ENCODE peak calls at places on chromosomes 4 and X, in nine cellular contexts. H, L, T, G, N, O, W, B and R are unnamed samples.

GRCh38 chr4:127015616-127016015 is 617.1 kb upstream of the INTU start:
- DNase-seq in B (no peak), T (no peak), W (peak; percentile 53), O (no peak), G (no peak), H (no peak), L (peak; percentile 53), N (no peak), R (no peak)

GRCh38 chr4:87310691-87311335 is 11.9 kb downstream of the HSD17B13 start:
- DNase-seq in L (no peak), T (no peak), N (no peak), H (no peak), B (no peak), W (no peak), O (peak; percentile 16), G (no peak), R (no peak)

GRCh38 chrX:124257924-124258706 is 74.3 kb upstream of the TEX13D start:
- DNase-seq in O (no peak), N (no peak), G (no peak), T (no peak), L (no peak), B (no peak), H (no peak), W (no peak), R (no peak)

GRCh38 chr4:139556071-139556734 is at the start of gene SETD7:
- DNase-seq in O (peak; percentile 80), G (peak; percentile 72), W (peak; percentile 93), T (peak; percentile 84), H (peak; percentile 82), N (peak; percentile 89), L (peak; percentile 93), B (peak; percentile 82), R (peak; percentile 48)

GRCh38 chrX:10314530-10315104 is 157.8 kb downstream of the CLCN4 start:
- DNase-seq in N (no peak), G (no peak), O (no peak), H (no peak), L (no peak), W (no peak), T (no peak), B (no peak), R (no peak)

GRCh38 chrX:125295337-125295736 is 24.3 kb upstream of the TEX13C start:
- DNase-seq in G (no peak), W (no peak), T (no peak), H (no peak), B (no peak), N (no peak), L (no peak), O (no peak), R (no peak)

GRCh38 chrX:26783512-26784225 is 567.7 kb downstream of the MAGEB5 start:
- DNase-seq in H (peak; percentile 22), N (no peak), B (peak; percentile 62), O (peak; percentile 36), W (peak; percentile 62), L (no peak), G (peak; percentile 5), T (no peak), R (no peak)

GRCh38 chrX:123927845-123928244 is 33.7 kb upstream of the STAG2 start:
- DNase-seq in H (no peak), O (no peak), L (peak; percentile 9), B (no peak), G (no peak), W (no peak), T (no peak), N (no peak), R (no peak)

GRCh38 chrX:27186671-27187070 is 276.5 kb downstream of the PPP4R3C start:
- DNase-seq in G (peak; percentile 38), T (no peak), O (no peak), N (no peak), L (peak; percentile 15), B (peak; percentile 30), W (peak; percentile 58), H (no peak), R (no peak)

GRCh38 chrX:116232833-116233232 is 62.3 kb downstream of the AGTR2 start:
- DNase-seq in B (no peak), T (no peak), N (no peak), H (no peak), G (peak; percentile 37), O (no peak), L (peak; percentile 15), W (no peak), R (no peak)

GRCh38 chr4:150253965-150254364 is 175.7 kb downstream of the DCLK2 start:
- DNase-seq in N (no peak), H (no peak), T (no peak), W (no peak), B (no peak), L (no peak), O (no peak), G (no peak), R (no peak)

GRCh38 chr4:150255610-150256580 is 177.7 kb downstream of the DCLK2 start:
- DNase-seq in H (no peak), O (no peak), G (no peak), W (no peak), L (no peak), T (no peak), N (no peak), B (no peak), R (no peak)

GRCh38 chr4:150257338-150257737 is 179.1 kb downstream of the DCLK2 start:
- DNase-seq in H (no peak), N (no peak), L (no peak), W (no peak), B (no peak), T (no peak), G (no peak), O (no peak), R (no peak)

GRCh38 chr4:150258569-150258968 is 180.3 kb downstream of the DCLK2 start:
- DNase-seq in W (no peak), O (no peak), L (no peak), G (no peak), N (no peak), T (no peak), B (no peak), H (no peak), R (no peak)

DNA sequence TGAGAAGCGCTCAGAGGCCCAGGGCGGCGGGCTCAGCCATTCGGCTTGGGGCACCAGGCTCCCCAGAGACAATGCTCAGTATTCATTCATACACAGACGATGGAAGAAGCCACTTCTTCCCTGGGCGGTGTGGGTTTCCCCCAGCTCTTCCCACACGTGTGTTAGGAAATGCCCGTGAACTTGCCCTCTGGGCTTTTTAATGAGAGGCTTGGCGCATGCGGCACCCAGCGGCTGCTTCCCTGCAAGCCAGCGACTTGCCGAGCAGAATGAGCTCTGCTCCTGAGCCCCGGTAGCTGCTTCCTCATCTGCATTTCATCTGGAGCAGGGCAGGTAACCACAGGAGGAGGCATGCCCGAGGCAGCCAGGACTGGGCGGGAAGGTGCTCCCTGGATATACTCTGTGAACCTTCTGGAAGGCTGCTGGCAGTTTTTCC is 178.6 kb downstream of the DCLK2 start:
- DNase-seq in N (no peak), O (no peak), B (no peak), H (no peak), T (no peak), W (peak; percentile 88), G (no peak), L (no peak), R (no peak)
- TF ChIP-seq CTCF in N (no peak), O (no peak), B (no peak), H (no peak), T (no peak), W (peak; percentile 26), G (peak; percentile 28), L (no peak), R (no peak)

GRCh38 chr4:768076-768475 is 57.9 kb downstream of the CPLX1 start:
- DNase-seq in O (no peak), L (peak; percentile 49), N (no peak), B (no peak), T (no peak), H (no peak), G (no peak), W (no peak), R (no peak)

GRCh38 chr4:768995-769394 is 56.9 kb downstream of the CPLX1 start:
- DNase-seq in W (no peak), N (no peak), G (no peak), L (peak; percentile 41), T (no peak), O (no peak), B (no peak), H (no peak), R (no peak)

GRCh38 chr4:771464-771863 is 54.5 kb downstream of the CPLX1 start:
- DNase-seq in G (no peak), B (no peak), H (no peak), N (no peak), L (peak; percentile 69), T (no peak), O (no peak), W (no peak), R (no peak)

GRCh38 chr4:770022-770421 is 55.9 kb downstream of the CPLX1 start:
- DNase-seq in N (no peak), W (no peak), T (no peak), G (no peak), L (peak; percentile 81), H (no peak), O (no peak), B (no peak), R (no peak)

GRCh38 chr4:769511-769910 is 56.4 kb downstream of the CPLX1 start:
- DNase-seq in B (no peak), T (no peak), G (no peak), H (no peak), L (peak; percentile 52), N (no peak), W (no peak), O (no peak), R (no peak)
- H3K36me3 ChIP-seq in B (peaks cover 89% of the 10 kb centered on the region), T (no peaks in the 10 kb centered on the region), G (peaks cover 41% of the 10 kb centered on the region), H (peaks cover 29% of the 10 kb centered on the region), L (peaks cover 71% of the 10 kb centered on the region), N (peaks cover 96% of the 10 kb centered on the region), W (peaks cover 58% of the 10 kb centered on the region), O (no peaks in the 10 kb centered on the region), R (peaks cover 31% of the 10 kb centered on the region)

GRCh38 chr4:24736066-24736465 is 59.3 kb upstream of the SOD3 start:
- DNase-seq in W (peak; percentile 74), G (peak; percentile 11), L (no peak), O (no peak), H (no peak), B (no peak), T (no peak), N (no peak), R (no peak)
- TF ChIP-seq CTCF in W (peak; percentile 79), G (peak; percentile 56), L (peak; percentile 62), O (no peak), H (no peak), B (no peak), T (peak; percentile 24), N (no peak), R (peak; percentile 49)

GRCh38 chr4:8222609-8223391 is 23.7 kb downstream of the SH3TC1 start:
- DNase-seq in L (no peak), W (no peak), N (no peak), G (no peak), B (no peak), O (no peak), T (no peak), H (no peak), R (no peak)
- H3K36me3 ChIP-seq in L (peaks cover 38% of the 10 kb centered on the region), W (no peaks in the 10 kb centered on the region), N (no peaks in the 10 kb centered on the region), G (peaks cover 2% of the 10 kb centered on the region), B (no peaks in the 10 kb centered on the region), O (no peaks in the 10 kb centered on the region), T (no peaks in the 10 kb centered on the region), H (peaks cover 2% of the 10 kb centered on the region), R (peaks cover 39% of the 10 kb centered on the region)

DNA sequence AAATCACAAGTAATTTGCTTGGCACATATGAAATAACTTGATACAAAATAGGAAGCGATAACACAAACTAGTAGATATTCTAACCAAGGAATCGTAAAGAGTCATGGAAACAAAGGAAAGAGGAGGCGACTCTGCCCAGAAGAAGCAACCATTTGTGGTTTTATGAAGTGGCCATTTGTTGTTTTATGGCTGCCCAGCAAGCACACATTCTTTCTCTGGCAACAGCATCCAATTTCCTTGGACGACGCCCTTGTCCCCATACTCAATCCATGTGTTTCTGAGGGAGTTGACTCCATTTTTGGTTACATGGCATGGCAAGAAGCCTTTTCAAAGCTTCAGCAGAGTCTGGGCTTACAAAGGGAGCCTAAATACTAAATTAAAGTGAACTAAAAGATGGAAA is 295.1 kb downstream of the INPP4B start:
- DNase-seq in T (no peak), W (no peak), N (no peak), L (no peak), G (no peak), B (no peak), H (no peak), O (no peak), R (no peak)
- TF ChIP-seq CTCF in T (no peak), W (no peak), N (no peak), L (no peak), G (no peak), B (no peak), H (no peak), O (no peak), R (no peak)